ENCODE peak calls at places on chromosomes 3 and 15, in seven cellular contexts. Z is neuronal stem cell; Y is stimulated activated CD4-positive, alpha-beta T cell treated with anti-CD3 and anti-CD28 coated beads, Interleukin-1b, Interleukin-23, amount 100 ng/mL, for 4 hours; P is body of pancreas; L is activated CD8-positive, alpha-beta memory T cell treated with anti-CD3 and anti-CD28 coated beads, Interleukin-2, amount 10 ng/mL, durations not matched to agents 7 days and 5 days; W is stimulated activated naive CD4-positive, alpha-beta T cell; V is adipocyte. A is an unnamed sample.

GRCh38 chr15:99435138-99435695 is 130.6 kb upstream of the MEF2A start:
- DNase-seq in L (peak), Y (no peak), P (peak), Z (no peak), W (no peak), V (no peak), A (no peak)

GRCh38 chr3:85495602-85496001 is 536.8 kb downstream of the CADM2 start:
- DNase-seq in Y (no peak), Z (no peak), L (no peak), W (no peak), V (no peak), P (no peak), A (no peak)

GRCh38 chr3:38646630-38647029 is 2.9 kb downstream of the SCN5A start:
- DNase-seq in Z (no peak), P (no peak), V (peak), L (peak), W (no peak), Y (no peak), A (peak)

GRCh38 chr3:188578579-188579363 is 424.8 kb downstream of the LPP start:
- DNase-seq in P (peak), W (no peak), L (no peak), Y (no peak), V (peak), Z (no peak), A (no peak)

GRCh38 chr3:10219737-10220136 is 28.5 kb upstream of the TATDN2 start:
- DNase-seq in Y (no peak), W (no peak), L (no peak), V (no peak), P (no peak), Z (no peak), A (no peak)

GRCh38 chr15:65217526-65218482 is 6.5 kb upstream of the CILP start:
- DNase-seq in Y (no peak), Z (no peak), L (no peak), V (no peak), W (no peak), P (no peak), A (no peak)

GRCh38 chr3:188739547-188739946 is 432.2 kb upstream of the TPRG1 start:
- DNase-seq in W (no peak), P (no peak), L (no peak), Y (no peak), V (no peak), Z (no peak), A (no peak)

GRCh38 chr3:125340121-125340520 is 35.0 kb downstream of the ZNF148 start:
- DNase-seq in Z (no peak), L (no peak), P (no peak), V (no peak), Y (no peak), W (no peak), A (no peak)

GRCh38 chr3:89586256-89586655 is 478.8 kb downstream of the EPHA3 start:
- DNase-seq in P (no peak), W (no peak), Z (no peak), Y (no peak), V (no peak), L (no peak), A (no peak)